ENCODE peak calls at places on chromosomes 13 and 19, in ten cellular contexts. One of them, this sample, is unnamed.

GRCh38 chr13:94140027-94140426 is 339.5 kb downstream of the DCT start:
- DNase-seq in stimulated activated CD8-positive, alpha-beta memory T cell treated with anti-CD3 and anti-CD28 coated beads, Interleukin-15, amount 100 ng/mL, for 4 hours: no peak
- DNase-seq in heart right ventricle: no peak
- DNase-seq in psoas muscle: no peak
- DNase-seq in AG09319: no peak
- DNase-seq in T-cell: no peak
- DNase-seq in activated T-cell treated with anti-CD3 and anti-CD28 coated beads for 1 hour: no peak
- DNase-seq in HTR-8/SVneo: no peak
- DNase-seq in B cell: no peak
- DNase-seq in RPMI8226: no peak
- DNase-seq in this sample: no peak

GRCh38 chr13:33676700-33677048 is 141.3 kb upstream of the RFC3 start:
- DNase-seq in stimulated activated CD8-positive, alpha-beta memory T cell treated with anti-CD3 and anti-CD28 coated beads, Interleukin-15, amount 100 ng/mL, for 4 hours: no peak
- DNase-seq in heart right ventricle: peak
- DNase-seq in psoas muscle: peak
- DNase-seq in AG09319: peak
- DNase-seq in T-cell: no peak
- DNase-seq in activated T-cell treated with anti-CD3 and anti-CD28 coated beads for 1 hour: no peak
- DNase-seq in HTR-8/SVneo: peak
- DNase-seq in B cell: no peak
- DNase-seq in RPMI8226: peak
- DNase-seq in this sample: no peak

GRCh38 chr13:21074601-21075302 is 13.4 kb upstream of the LATS2 start:
- DNase-seq in stimulated activated CD8-positive, alpha-beta memory T cell treated with anti-CD3 and anti-CD28 coated beads, Interleukin-15, amount 100 ng/mL, for 4 hours: no peak
- DNase-seq in heart right ventricle: no peak
- DNase-seq in psoas muscle: no peak
- DNase-seq in AG09319: no peak
- DNase-seq in T-cell: peak
- DNase-seq in activated T-cell treated with anti-CD3 and anti-CD28 coated beads for 1 hour: no peak
- DNase-seq in HTR-8/SVneo: no peak
- DNase-seq in B cell: peak
- DNase-seq in RPMI8226: no peak
- DNase-seq in this sample: no peak

GRCh38 chr19:55149078-55150003 is at the start of gene TNNT1:
- DNase-seq in stimulated activated CD8-positive, alpha-beta memory T cell treated with anti-CD3 and anti-CD28 coated beads, Interleukin-15, amount 100 ng/mL, for 4 hours: no peak
- DNase-seq in heart right ventricle: no peak
- DNase-seq in psoas muscle: peak
- DNase-seq in AG09319: no peak
- DNase-seq in T-cell: no peak
- DNase-seq in activated T-cell treated with anti-CD3 and anti-CD28 coated beads for 1 hour: no peak
- DNase-seq in HTR-8/SVneo: no peak
- DNase-seq in B cell: no peak
- DNase-seq in RPMI8226: peak
- DNase-seq in this sample: no peak

GRCh38 chr19:51783373-51783772 is 11.6 kb upstream of the FPR3 start:
- DNase-seq in stimulated activated CD8-positive, alpha-beta memory T cell treated with anti-CD3 and anti-CD28 coated beads, Interleukin-15, amount 100 ng/mL, for 4 hours: no peak
- DNase-seq in heart right ventricle: no peak
- DNase-seq in psoas muscle: no peak
- DNase-seq in AG09319: no peak
- DNase-seq in T-cell: no peak
- DNase-seq in activated T-cell treated with anti-CD3 and anti-CD28 coated beads for 1 hour: no peak
- DNase-seq in HTR-8/SVneo: no peak
- DNase-seq in B cell: no peak
- DNase-seq in RPMI8226: peak
- DNase-seq in this sample: no peak

GRCh38 chr13:48500652-48501197 is 32.2 kb downstream of the RCBTB2 start:
- DNase-seq in stimulated activated CD8-positive, alpha-beta memory T cell treated with anti-CD3 and anti-CD28 coated beads, Interleukin-15, amount 100 ng/mL, for 4 hours: no peak
- DNase-seq in heart right ventricle: no peak
- DNase-seq in psoas muscle: no peak
- DNase-seq in AG09319: peak
- DNase-seq in T-cell: no peak
- DNase-seq in activated T-cell treated with anti-CD3 and anti-CD28 coated beads for 1 hour: no peak
- DNase-seq in HTR-8/SVneo: peak
- DNase-seq in B cell: no peak
- DNase-seq in RPMI8226: no peak
- DNase-seq in this sample: peak

GRCh38 chr13:101453784-101454201 is 1.3 kb downstream of the ITGBL1 start:
- DNase-seq in stimulated activated CD8-positive, alpha-beta memory T cell treated with anti-CD3 and anti-CD28 coated beads, Interleukin-15, amount 100 ng/mL, for 4 hours: no peak
- DNase-seq in heart right ventricle: peak
- DNase-seq in psoas muscle: no peak
- DNase-seq in AG09319: no peak
- DNase-seq in T-cell: no peak
- DNase-seq in activated T-cell treated with anti-CD3 and anti-CD28 coated beads for 1 hour: no peak
- DNase-seq in HTR-8/SVneo: no peak
- DNase-seq in B cell: no peak
- DNase-seq in RPMI8226: peak
- DNase-seq in this sample: peak

GRCh38 chr13:75550159-75550567 is 572 bp downstream of the UCHL3 start:
- DNase-seq in stimulated activated CD8-positive, alpha-beta memory T cell treated with anti-CD3 and anti-CD28 coated beads, Interleukin-15, amount 100 ng/mL, for 4 hours: no peak
- DNase-seq in heart right ventricle: no peak
- DNase-seq in psoas muscle: no peak
- DNase-seq in AG09319: no peak
- DNase-seq in T-cell: no peak
- DNase-seq in activated T-cell treated with anti-CD3 and anti-CD28 coated beads for 1 hour: no peak
- DNase-seq in HTR-8/SVneo: peak
- DNase-seq in B cell: no peak
- DNase-seq in RPMI8226: peak
- DNase-seq in this sample: peak

GRCh38 chr13:93244141-93244917 is 17.7 kb downstream of the GPC6 start:
- DNase-seq in stimulated activated CD8-positive, alpha-beta memory T cell treated with anti-CD3 and anti-CD28 coated beads, Interleukin-15, amount 100 ng/mL, for 4 hours: no peak
- DNase-seq in heart right ventricle: no peak
- DNase-seq in psoas muscle: no peak
- DNase-seq in AG09319: no peak
- DNase-seq in T-cell: no peak
- DNase-seq in activated T-cell treated with anti-CD3 and anti-CD28 coated beads for 1 hour: no peak
- DNase-seq in HTR-8/SVneo: no peak
- DNase-seq in B cell: no peak
- DNase-seq in RPMI8226: peak
- DNase-seq in this sample: no peak

GRCh38 chr19:48900477-48901452 is 653 bp downstream of the NUCB1 start:
- DNase-seq in stimulated activated CD8-positive, alpha-beta memory T cell treated with anti-CD3 and anti-CD28 coated beads, Interleukin-15, amount 100 ng/mL, for 4 hours: no peak
- DNase-seq in heart right ventricle: no peak
- DNase-seq in psoas muscle: no peak
- DNase-seq in AG09319: no peak
- DNase-seq in T-cell: no peak
- DNase-seq in activated T-cell treated with anti-CD3 and anti-CD28 coated beads for 1 hour: no peak
- DNase-seq in HTR-8/SVneo: no peak
- DNase-seq in B cell: no peak
- DNase-seq in RPMI8226: peak
- DNase-seq in this sample: no peak

GRCh38 chr13:101949681-101950080 is 452.2 kb downstream of the FGF14 start:
- DNase-seq in stimulated activated CD8-positive, alpha-beta memory T cell treated with anti-CD3 and anti-CD28 coated beads, Interleukin-15, amount 100 ng/mL, for 4 hours: no peak
- DNase-seq in heart right ventricle: no peak
- DNase-seq in psoas muscle: no peak
- DNase-seq in AG09319: no peak
- DNase-seq in T-cell: no peak
- DNase-seq in activated T-cell treated with anti-CD3 and anti-CD28 coated beads for 1 hour: no peak
- DNase-seq in HTR-8/SVneo: no peak
- DNase-seq in B cell: no peak
- DNase-seq in RPMI8226: no peak
- DNase-seq in this sample: no peak

GRCh38 chr13:71801781-71802180 is 65.2 kb downstream of the DACH1 start:
- DNase-seq in stimulated activated CD8-positive, alpha-beta memory T cell treated with anti-CD3 and anti-CD28 coated beads, Interleukin-15, amount 100 ng/mL, for 4 hours: no peak
- DNase-seq in heart right ventricle: no peak
- DNase-seq in psoas muscle: no peak
- DNase-seq in AG09319: no peak
- DNase-seq in T-cell: no peak
- DNase-seq in activated T-cell treated with anti-CD3 and anti-CD28 coated beads for 1 hour: no peak
- DNase-seq in HTR-8/SVneo: no peak
- DNase-seq in B cell: no peak
- DNase-seq in RPMI8226: no peak
- DNase-seq in this sample: no peak

GRCh38 chr13:76764429-76764828 is 121.8 kb downstream of the KCTD12 start:
- DNase-seq in stimulated activated CD8-positive, alpha-beta memory T cell treated with anti-CD3 and anti-CD28 coated beads, Interleukin-15, amount 100 ng/mL, for 4 hours: no peak
- DNase-seq in heart right ventricle: peak
- DNase-seq in psoas muscle: peak
- DNase-seq in AG09319: no peak
- DNase-seq in T-cell: no peak
- DNase-seq in activated T-cell treated with anti-CD3 and anti-CD28 coated beads for 1 hour: no peak
- DNase-seq in HTR-8/SVneo: no peak
- DNase-seq in B cell: no peak
- DNase-seq in RPMI8226: no peak
- DNase-seq in this sample: no peak

GRCh38 chr19:56671613-56671994 is at the start of gene ZNF835:
- DNase-seq in stimulated activated CD8-positive, alpha-beta memory T cell treated with anti-CD3 and anti-CD28 coated beads, Interleukin-15, amount 100 ng/mL, for 4 hours: peak
- DNase-seq in heart right ventricle: peak
- DNase-seq in psoas muscle: peak
- DNase-seq in AG09319: no peak
- DNase-seq in T-cell: peak
- DNase-seq in activated T-cell treated with anti-CD3 and anti-CD28 coated beads for 1 hour: peak
- DNase-seq in HTR-8/SVneo: peak
- DNase-seq in B cell: peak
- DNase-seq in RPMI8226: peak
- DNase-seq in this sample: peak

GRCh38 chr13:76969488-76970365 is 21.4 kb downstream of the ACOD1 start:
- DNase-seq in stimulated activated CD8-positive, alpha-beta memory T cell treated with anti-CD3 and anti-CD28 coated beads, Interleukin-15, amount 100 ng/mL, for 4 hours: no peak
- DNase-seq in heart right ventricle: no peak
- DNase-seq in psoas muscle: no peak
- DNase-seq in AG09319: no peak
- DNase-seq in T-cell: no peak
- DNase-seq in activated T-cell treated with anti-CD3 and anti-CD28 coated beads for 1 hour: no peak
- DNase-seq in HTR-8/SVneo: no peak
- DNase-seq in B cell: no peak
- DNase-seq in RPMI8226: no peak
- DNase-seq in this sample: no peak

GRCh38 chr19:4575978-4576933 is 16.8 kb upstream of the SEMA6B start:
- DNase-seq in stimulated activated CD8-positive, alpha-beta memory T cell treated with anti-CD3 and anti-CD28 coated beads, Interleukin-15, amount 100 ng/mL, for 4 hours: peak
- DNase-seq in heart right ventricle: peak
- DNase-seq in psoas muscle: peak
- DNase-seq in AG09319: no peak
- DNase-seq in T-cell: peak
- DNase-seq in activated T-cell treated with anti-CD3 and anti-CD28 coated beads for 1 hour: peak
- DNase-seq in HTR-8/SVneo: no peak
- DNase-seq in B cell: peak
- DNase-seq in RPMI8226: peak
- DNase-seq in this sample: peak

GRCh38 chr13:90696254-90696653 is 651.2 kb upstream of the MIR17HG start:
- DNase-seq in stimulated activated CD8-positive, alpha-beta memory T cell treated with anti-CD3 and anti-CD28 coated beads, Interleukin-15, amount 100 ng/mL, for 4 hours: no peak
- DNase-seq in heart right ventricle: no peak
- DNase-seq in psoas muscle: no peak
- DNase-seq in AG09319: no peak
- DNase-seq in T-cell: no peak
- DNase-seq in activated T-cell treated with anti-CD3 and anti-CD28 coated beads for 1 hour: no peak
- DNase-seq in HTR-8/SVneo: no peak
- DNase-seq in B cell: no peak
- DNase-seq in RPMI8226: no peak
- DNase-seq in this sample: no peak

GRCh38 chr13:29474991-29475390 is 120.5 kb downstream of the SLC7A1 start:
- DNase-seq in stimulated activated CD8-positive, alpha-beta memory T cell treated with anti-CD3 and anti-CD28 coated beads, Interleukin-15, amount 100 ng/mL, for 4 hours: no peak
- DNase-seq in heart right ventricle: no peak
- DNase-seq in psoas muscle: no peak
- DNase-seq in AG09319: no peak
- DNase-seq in T-cell: no peak
- DNase-seq in activated T-cell treated with anti-CD3 and anti-CD28 coated beads for 1 hour: no peak
- DNase-seq in HTR-8/SVneo: no peak
- DNase-seq in B cell: no peak
- DNase-seq in RPMI8226: no peak
- DNase-seq in this sample: no peak

GRCh38 chr19:15199652-15200574 is 882 bp downstream of the NOTCH3 start:
- DNase-seq in stimulated activated CD8-positive, alpha-beta memory T cell treated with anti-CD3 and anti-CD28 coated beads, Interleukin-15, amount 100 ng/mL, for 4 hours: no peak
- DNase-seq in heart right ventricle: no peak
- DNase-seq in psoas muscle: no peak
- DNase-seq in AG09319: no peak
- DNase-seq in T-cell: no peak
- DNase-seq in activated T-cell treated with anti-CD3 and anti-CD28 coated beads for 1 hour: no peak
- DNase-seq in HTR-8/SVneo: no peak
- DNase-seq in B cell: peak
- DNase-seq in RPMI8226: no peak
- DNase-seq in this sample: no peak

GRCh38 chr13:99687728-99688397 is 186.6 kb downstream of the TM9SF2 start:
- DNase-seq in stimulated activated CD8-positive, alpha-beta memory T cell treated with anti-CD3 and anti-CD28 coated beads, Interleukin-15, amount 100 ng/mL, for 4 hours: no peak
- DNase-seq in heart right ventricle: no peak
- DNase-seq in psoas muscle: no peak
- DNase-seq in AG09319: no peak
- DNase-seq in T-cell: no peak
- DNase-seq in activated T-cell treated with anti-CD3 and anti-CD28 coated beads for 1 hour: no peak
- DNase-seq in HTR-8/SVneo: no peak
- DNase-seq in B cell: no peak
- DNase-seq in RPMI8226: no peak
- DNase-seq in this sample: no peak

This sample was measured in GM10248.